ENCODE peak calls at places on chromosome 10, in nine cellular contexts. W, Z, U, Y, X, L, I, D and E are unnamed samples.
A peak's percentile ranks its signal among the peaks of the same experiment; 100 is the strongest.

GRCh38 chr10:88117227-88117626 is 253.8 kb downstream of the PTEN start:
- DNase-seq in W (no peak), Z (no peak), U (no peak), Y (no peak), X (peak; percentile 20), L (no peak), I (no peak), D (no peak), E (no peak)

GRCh38 chr10:91313761-91314520 is 93.5 kb downstream of the PCGF5 start:
- DNase-seq in W (no peak), Z (no peak), U (no peak), Y (peak; percentile 75), X (no peak), L (peak; percentile 33), I (no peak), D (peak; percentile 59), E (no peak)

GRCh38 chr10:43890124-43890523 is 241.4 kb upstream of the ZNF32 start:
- DNase-seq in W (no peak), Z (no peak), U (no peak), Y (peak; percentile 83), X (no peak), L (no peak), I (no peak), D (no peak), E (no peak)

GRCh38 chr10:15408557-15408956 is 37.5 kb upstream of the FAM171A1 start:
- DNase-seq in W (no peak), Z (no peak), U (no peak), Y (no peak), X (no peak), L (no peak), I (no peak), D (no peak), E (no peak)

GRCh38 chr10:94123253-94123995 is 129.7 kb downstream of the PLCE1 start:
- DNase-seq in W (peak; percentile 83), Z (peak; percentile 87), U (no peak), Y (peak; percentile 91), X (no peak), L (no peak), I (no peak), D (peak; percentile 83), E (no peak)

GRCh38 chr10:9634466-9634865 is 1383.2 kb upstream of the CELF2 start:
- DNase-seq in W (peak; percentile 3), Z (no peak), U (no peak), Y (peak; percentile 37), X (no peak), L (no peak), I (no peak), D (peak; percentile 67), E (no peak)

GRCh38 chr10:119205926-119206602 is 1.3 kb upstream of the GRK5 start:
- DNase-seq in W (no peak), Z (peak; percentile 69), U (peak; percentile 69), Y (peak; percentile 34), X (peak; percentile 27), L (peak; percentile 75), I (peak; percentile 74), D (no peak), E (peak; percentile 50)

GRCh38 chr10:122468220-122468922 is 7.0 kb downstream of the HTRA1 start:
- DNase-seq in W (no peak), Z (no peak), U (no peak), Y (no peak), X (no peak), L (no peak), I (no peak), D (no peak), E (no peak)

GRCh38 chr10:128095023-128095752 is 31.0 kb downstream of the MKI67 start:
- DNase-seq in W (peak; percentile 55), Z (peak; percentile 18), U (no peak), Y (no peak), X (no peak), L (no peak), I (no peak), D (no peak), E (no peak)

GRCh38 chr10:6576326-6576725 is 3.8 kb downstream of the PRKCQ start:
- DNase-seq in W (no peak), Z (no peak), U (no peak), Y (no peak), X (no peak), L (no peak), I (no peak), D (no peak), E (no peak)

GRCh38 chr10:101629781-101630419 is 41.8 kb downstream of the DPCD start:
- DNase-seq in W (no peak), Z (no peak), U (no peak), Y (no peak), X (no peak), L (no peak), I (no peak), D (no peak), E (no peak)

GRCh38 chr10:69089638-69090599 is 2.0 kb downstream of the SRGN start:
- DNase-seq in W (no peak), Z (no peak), U (peak; percentile 71), Y (no peak), X (no peak), L (peak; percentile 50), I (no peak), D (no peak), E (no peak)

GRCh38 chr10:132158122-132158741 is 28.5 kb upstream of the DPYSL4 start:
- DNase-seq in W (no peak), Z (no peak), U (no peak), Y (no peak), X (no peak), L (peak; percentile 66), I (no peak), D (no peak), E (no peak)

GRCh38 chr10:93267521-93267920 is 193.8 kb downstream of the CYP26A1 start:
- DNase-seq in W (no peak), Z (no peak), U (no peak), Y (no peak), X (no peak), L (peak; percentile 66), I (no peak), D (no peak), E (no peak)

GRCh38 chr10:71206911-71207310 is 5.5 kb upstream of the UNC5B start:
- DNase-seq in W (no peak), Z (no peak), U (no peak), Y (no peak), X (no peak), L (no peak), I (no peak), D (no peak), E (no peak)

GRCh38 chr10:43903451-43903850 is 254.8 kb upstream of the ZNF32 start:
- DNase-seq in W (no peak), Z (no peak), U (no peak), Y (no peak), X (no peak), L (no peak), I (no peak), D (no peak), E (no peak)

GRCh38 chr10:510415-510881 is 179.0 kb downstream of the DIP2C start:
- DNase-seq in W (peak; percentile 17), Z (no peak), U (no peak), Y (peak; percentile 14), X (no peak), L (no peak), I (no peak), D (no peak), E (no peak)

GRCh38 chr10:113232928-113233511 is 283.0 kb downstream of the TCF7L2 start:
- DNase-seq in W (no peak), Z (no peak), U (no peak), Y (no peak), X (no peak), L (peak; percentile 23), I (no peak), D (no peak), E (no peak)
- TF ChIP-seq CTCF in W (no peak), Z (no peak), U (no peak), Y (no peak), X (no peak), L (no peak), I (no peak), D (no peak), E (no peak)

DNA sequence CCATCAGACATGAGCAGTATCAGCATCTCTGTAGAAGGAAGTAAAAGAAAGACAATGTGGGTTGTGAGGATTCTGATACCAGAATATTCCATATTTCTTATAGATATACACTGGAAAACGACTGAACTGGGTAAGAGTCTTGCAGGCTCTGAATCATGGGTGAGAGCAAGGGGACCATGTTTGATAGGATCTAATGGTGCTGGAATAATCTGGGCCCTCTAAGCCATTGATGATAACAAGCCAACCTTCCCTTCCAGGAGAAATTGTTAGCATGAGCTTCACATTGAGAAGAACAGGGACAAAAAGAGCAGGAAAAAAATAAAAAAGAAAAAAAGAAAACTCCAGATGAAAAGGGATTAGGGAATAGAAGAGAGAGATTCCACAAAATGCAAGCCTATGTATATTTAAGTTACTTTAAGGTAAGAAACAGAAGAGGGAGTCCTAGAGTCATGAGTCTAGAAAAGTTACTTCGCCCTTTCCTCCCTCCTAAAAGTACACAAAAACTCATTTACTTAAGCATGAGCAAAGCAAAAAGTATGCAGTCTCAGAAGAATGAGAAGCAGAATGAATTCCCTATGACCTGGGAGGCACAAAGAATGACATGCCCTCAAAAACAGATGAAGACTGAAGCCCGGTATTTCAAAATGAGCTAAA is 181.9 kb downstream of the TMEM26 start:
- DNase-seq in W (peak; percentile 11), Z (peak; percentile 90), U (no peak), Y (peak; percentile 84), X (no peak), L (no peak), I (no peak), D (peak; percentile 37), E (no peak)
- TF ChIP-seq CTCF in W (no peak), Z (peak; percentile 62), U (no peak), Y (peak; percentile 57), X (no peak), L (no peak), I (no peak), D (peak; percentile 45), E (no peak)

GRCh38 chr10:83374741-83375140 is 764.6 kb upstream of the GHITM start:
- DNase-seq in W (no peak), Z (no peak), U (no peak), Y (no peak), X (no peak), L (no peak), I (no peak), D (no peak), E (no peak)
- TF ChIP-seq CTCF in W (no peak), Z (no peak), U (no peak), Y (no peak), X (no peak), L (no peak), I (no peak), D (no peak), E (no peak)

DNA sequence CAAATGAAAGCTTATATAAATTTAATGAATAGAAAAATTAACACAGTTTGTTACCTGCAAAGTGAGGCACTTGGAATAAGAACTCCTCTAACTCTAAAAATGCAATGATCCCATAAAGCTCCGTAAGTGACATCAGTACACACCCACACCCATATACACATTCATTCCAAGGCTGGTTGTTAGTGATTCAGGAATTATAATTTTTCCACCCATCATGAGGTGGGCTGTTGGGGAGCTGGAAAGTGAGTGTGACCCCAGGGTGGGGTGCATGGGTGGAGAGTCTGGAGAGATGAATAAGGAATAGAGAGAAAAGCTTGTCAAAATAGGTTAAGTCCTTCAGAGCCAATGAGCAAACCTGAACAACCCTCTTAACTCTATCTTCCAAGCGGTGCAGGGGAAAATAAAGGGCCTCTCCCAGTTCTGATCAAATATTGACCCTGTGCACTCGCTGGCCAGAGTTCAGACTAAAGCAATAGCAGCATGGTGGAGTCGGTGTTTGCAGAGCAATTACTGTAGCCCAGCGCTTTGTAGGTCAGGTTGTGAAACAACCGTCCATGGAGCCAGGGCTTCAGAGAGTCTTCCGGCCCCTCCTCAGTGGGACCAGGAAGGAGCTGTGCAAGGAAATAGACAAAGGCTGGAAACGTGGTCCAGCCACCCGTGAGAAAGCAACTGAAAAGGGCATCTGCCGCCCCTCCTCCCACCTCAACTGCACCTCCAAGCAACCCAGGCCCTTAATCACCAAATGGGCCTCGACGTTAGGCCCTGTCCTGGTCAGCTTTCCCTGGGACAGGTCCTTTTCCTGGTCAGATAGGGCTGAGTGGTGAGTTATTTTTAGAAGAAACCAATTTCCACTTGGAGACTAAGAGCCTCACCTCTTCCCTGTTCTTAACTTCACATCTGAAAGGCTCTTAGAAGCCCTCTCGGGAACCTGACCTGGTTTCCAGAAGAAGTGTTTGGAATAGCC is 61.2 kb downstream of the SH3PXD2A start:
- DNase-seq in W (no peak), Z (peak; percentile 95), U (no peak), Y (no peak), X (no peak), L (no peak), I (peak; percentile 14), D (no peak), E (no peak)
- TF ChIP-seq CTCF in W (no peak), Z (no peak), U (no peak), Y (no peak), X (no peak), L (no peak), I (no peak), D (no peak), E (no peak)